ENCODE peak calls at places on chromosomes 4 and X, in five cellular contexts. One of them, this sample, is unnamed.

GRCh38 chrX:105314468-105314867 is 94.0 kb upstream of the TEX13A start:
- DNase-seq in GM12892: no peak
- DNase-seq in GM12891: no peak
- DNase-seq in GM12878: no peak
- DNase-seq in SK-N-SH: no peak
- DNase-seq in this sample: no peak

GRCh38 chrX:10156199-10157031 is at the start of gene CLCN4:
- DNase-seq in GM12892: no peak
- DNase-seq in GM12891: no peak
- DNase-seq in GM12878: no peak
- DNase-seq in SK-N-SH: peak
- DNase-seq in this sample: no peak

GRCh38 chr4:71677568-71677967 is 106.3 kb downstream of the GC start:
- DNase-seq in GM12891: no peak
- DNase-seq in SK-N-SH: no peak
- DNase-seq in GM12878: no peak
- DNase-seq in GM12892: no peak
- DNase-seq in this sample: no peak

GRCh38 chr4:78145622-78146021 is 88.5 kb downstream of the FRAS1 start:
- DNase-seq in GM12878: no peak
- DNase-seq in GM12892: no peak
- DNase-seq in SK-N-SH: no peak
- DNase-seq in GM12891: no peak
- DNase-seq in this sample: no peak

GRCh38 chr4:70666369-70666768 is at the start of gene JCHAIN:
- DNase-seq in SK-N-SH: no peak
- DNase-seq in GM12891: no peak
- DNase-seq in GM12878: no peak
- DNase-seq in GM12892: no peak
- DNase-seq in this sample: no peak

GRCh38 chr4:20253272-20253798 is 1.6 kb downstream of the SLIT2 start:
- DNase-seq in GM12891: no peak
- DNase-seq in GM12878: no peak
- DNase-seq in SK-N-SH: no peak
- DNase-seq in GM12892: peak
- DNase-seq in this sample: no peak

GRCh38 chr4:8773124-8773931 is 98.3 kb downstream of the HMX1 start:
- DNase-seq in GM12891: no peak
- DNase-seq in SK-N-SH: no peak
- DNase-seq in GM12892: no peak
- DNase-seq in GM12878: no peak
- DNase-seq in this sample: no peak

GRCh38 chrX:139234898-139235297 is 295.6 kb upstream of the F9 start:
- DNase-seq in GM12878: no peak
- DNase-seq in SK-N-SH: no peak
- DNase-seq in GM12892: no peak
- DNase-seq in GM12891: no peak
- DNase-seq in this sample: no peak

GRCh38 chrX:107728342-107729099 is 47.1 kb downstream of the TSC22D3 start:
- DNase-seq in GM12892: no peak
- DNase-seq in SK-N-SH: no peak
- DNase-seq in GM12878: no peak
- DNase-seq in GM12891: no peak
- DNase-seq in this sample: no peak

GRCh38 chr4:173448557-173448918 is 49.6 kb upstream of the SCRG1 start:
- DNase-seq in GM12892: no peak
- DNase-seq in GM12878: no peak
- DNase-seq in GM12891: no peak
- DNase-seq in SK-N-SH: no peak
- DNase-seq in this sample: no peak

GRCh38 chrX:120302434-120302833 is 8.8 kb downstream of the TMEM255A start:
- DNase-seq in SK-N-SH: no peak
- DNase-seq in GM12878: peak
- DNase-seq in GM12891: no peak
- DNase-seq in GM12892: no peak
- DNase-seq in this sample: no peak

GRCh38 chr4:186104114-186104894 is at the start of gene FAM149A:
- DNase-seq in GM12892: peak
- DNase-seq in GM12878: no peak
- DNase-seq in GM12891: peak
- DNase-seq in SK-N-SH: no peak
- DNase-seq in this sample: no peak

GRCh38 chrX:38400401-38400910 is 48.1 kb downstream of the OTC start:
- DNase-seq in GM12892: no peak
- DNase-seq in GM12891: no peak
- DNase-seq in SK-N-SH: no peak
- DNase-seq in GM12878: no peak
- DNase-seq in this sample: no peak

GRCh38 chr4:138868562-138868961 is 147.0 kb upstream of the NOCT start:
- DNase-seq in SK-N-SH: no peak
- DNase-seq in GM12878: no peak
- DNase-seq in GM12891: no peak
- DNase-seq in GM12892: no peak
- DNase-seq in this sample: no peak

GRCh38 chr4:5128569-5128968 is 77.3 kb downstream of the STK32B start:
- DNase-seq in GM12891: no peak
- DNase-seq in GM12878: no peak
- DNase-seq in GM12892: no peak
- DNase-seq in SK-N-SH: no peak
- DNase-seq in this sample: no peak

GRCh38 chr4:37889849-37890500 is 909 bp upstream of the TBC1D1 start:
- DNase-seq in GM12891: no peak
- DNase-seq in SK-N-SH: peak
- DNase-seq in GM12892: no peak
- DNase-seq in GM12878: no peak
- DNase-seq in this sample: no peak

GRCh38 chr4:76570141-76570989 is 135.3 kb downstream of the SHROOM3 start:
- DNase-seq in SK-N-SH: no peak
- DNase-seq in GM12892: no peak
- DNase-seq in GM12878: no peak
- DNase-seq in GM12891: no peak
- DNase-seq in this sample: no peak

GRCh38 chr4:102438873-102439614 is 62.1 kb upstream of the NFKB1 start:
- DNase-seq in GM12891: no peak
- DNase-seq in SK-N-SH: no peak
- DNase-seq in GM12878: no peak
- DNase-seq in GM12892: no peak
- DNase-seq in this sample: peak

GRCh38 chr4:86498560-86499166 is 95.5 kb upstream of the PTPN13 start:
- DNase-seq in GM12891: no peak
- DNase-seq in GM12892: no peak
- DNase-seq in SK-N-SH: peak
- DNase-seq in GM12878: no peak
- DNase-seq in this sample: peak

GRCh38 chr4:86497131-86497530 is 97.0 kb upstream of the PTPN13 start:
- DNase-seq in GM12878: peak
- DNase-seq in GM12892: no peak
- DNase-seq in SK-N-SH: no peak
- DNase-seq in GM12891: no peak
- DNase-seq in this sample: no peak

GRCh38 chr4:86497980-86498379 is 96.1 kb upstream of the PTPN13 start:
- DNase-seq in GM12878: no peak
- DNase-seq in GM12892: no peak
- DNase-seq in SK-N-SH: no peak
- DNase-seq in GM12891: no peak
- DNase-seq in this sample: no peak

GRCh38 chr4:86493460-86493859 is 100.7 kb upstream of the PTPN13 start:
- DNase-seq in SK-N-SH: no peak
- DNase-seq in GM12891: no peak
- DNase-seq in GM12892: no peak
- DNase-seq in GM12878: no peak
- DNase-seq in this sample: no peak

GRCh38 chr4:86496094-86497060 is 97.7 kb upstream of the PTPN13 start:
- DNase-seq in GM12878: no peak
- DNase-seq in SK-N-SH: peak
- DNase-seq in GM12891: peak
- DNase-seq in GM12892: peak
- DNase-seq in this sample: peak
- TF ChIP-seq TAF1 in GM12878: no peak
- TF ChIP-seq TAF1 in SK-N-SH: no peak
- TF ChIP-seq TAF1 in GM12891: no peak
- TF ChIP-seq TAF1 in GM12892: no peak
- TF ChIP-seq TAF1 in this sample: no peak

GRCh38 chr4:94534401-94535312 is 82.9 kb downstream of the PDLIM5 start:
- DNase-seq in SK-N-SH: no peak
- DNase-seq in GM12878: peak
- DNase-seq in GM12891: no peak
- DNase-seq in GM12892: no peak
- DNase-seq in this sample: peak
- TF ChIP-seq TAF1 in SK-N-SH: no peak
- TF ChIP-seq TAF1 in GM12878: no peak
- TF ChIP-seq TAF1 in GM12891: no peak
- TF ChIP-seq TAF1 in GM12892: no peak
- TF ChIP-seq TAF1 in this sample: no peak

GRCh38 chrX:148670277-148670676 is 169.9 kb downstream of the AFF2 start:
- DNase-seq in GM12892: no peak
- DNase-seq in SK-N-SH: no peak
- DNase-seq in GM12878: no peak
- DNase-seq in GM12891: no peak
- DNase-seq in this sample: no peak

GRCh38 chrX:148672526-148672925 is 172.1 kb downstream of the AFF2 start:
- DNase-seq in GM12891: no peak
- DNase-seq in GM12878: no peak
- DNase-seq in SK-N-SH: no peak
- DNase-seq in GM12892: no peak
- DNase-seq in this sample: no peak
- TF ChIP-seq TAF1 in GM12891: no peak
- TF ChIP-seq TAF1 in GM12878: no peak
- TF ChIP-seq TAF1 in SK-N-SH: no peak
- TF ChIP-seq TAF1 in GM12892: no peak
- TF ChIP-seq TAF1 in this sample: no peak

GRCh38 chr4:145178740-145179139 is 1.6 kb downstream of the OTUD4 start:
- DNase-seq in GM12878: no peak
- DNase-seq in GM12891: no peak
- DNase-seq in SK-N-SH: peak
- DNase-seq in GM12892: no peak
- DNase-seq in this sample: no peak
- TF ChIP-seq TAF1 in GM12878: no peak
- TF ChIP-seq TAF1 in GM12891: no peak
- TF ChIP-seq TAF1 in SK-N-SH: no peak
- TF ChIP-seq TAF1 in GM12892: no peak
- TF ChIP-seq TAF1 in this sample: peak

GRCh38 chr4:152968806-152969394 is 32.8 kb downstream of the FHDC1 start:
- DNase-seq in SK-N-SH: no peak
- DNase-seq in GM12891: no peak
- DNase-seq in GM12892: no peak
- DNase-seq in GM12878: no peak
- DNase-seq in this sample: no peak

GRCh38 chr4:152961752-152962117 is 25.6 kb downstream of the FHDC1 start:
- DNase-seq in GM12878: no peak
- DNase-seq in GM12892: no peak
- DNase-seq in GM12891: no peak
- DNase-seq in SK-N-SH: no peak
- DNase-seq in this sample: no peak

GRCh38 chr4:152962160-152962559 is 26.0 kb downstream of the FHDC1 start:
- DNase-seq in GM12878: no peak
- DNase-seq in GM12892: no peak
- DNase-seq in SK-N-SH: no peak
- DNase-seq in GM12891: no peak
- DNase-seq in this sample: no peak

GRCh38 chr4:152967942-152968341 is 31.8 kb downstream of the FHDC1 start:
- DNase-seq in SK-N-SH: no peak
- DNase-seq in GM12891: no peak
- DNase-seq in GM12892: no peak
- DNase-seq in GM12878: no peak
- DNase-seq in this sample: no peak

GRCh38 chr4:152965614-152966013 is 29.5 kb downstream of the FHDC1 start:
- DNase-seq in SK-N-SH: peak
- DNase-seq in GM12878: no peak
- DNase-seq in GM12892: no peak
- DNase-seq in GM12891: no peak
- DNase-seq in this sample: no peak
- TF ChIP-seq TAF1 in SK-N-SH: no peak
- TF ChIP-seq TAF1 in GM12878: no peak
- TF ChIP-seq TAF1 in GM12892: no peak
- TF ChIP-seq TAF1 in GM12891: no peak
- TF ChIP-seq TAF1 in this sample: no peak

DNA sequence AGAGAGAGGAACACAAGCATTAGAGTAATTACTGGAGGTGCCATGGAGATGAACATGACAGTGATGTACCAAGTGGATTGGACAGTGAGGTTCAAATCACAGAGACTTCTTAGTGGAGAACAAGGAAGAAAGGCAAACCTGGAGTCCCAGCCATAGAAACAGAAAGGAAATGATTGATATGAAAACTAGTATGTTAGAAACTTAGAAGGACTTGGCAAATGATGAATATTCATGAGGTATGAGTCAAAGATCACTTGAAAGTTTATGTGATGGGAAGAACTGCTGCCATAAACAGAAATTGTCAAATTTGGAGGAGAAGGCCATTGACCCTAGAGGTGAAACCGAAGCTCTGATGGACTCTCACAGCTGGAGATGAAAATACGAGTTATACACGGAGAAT is 88.2 kb downstream of the PHOX2B start:
- DNase-seq in GM12878: no peak
- DNase-seq in SK-N-SH: no peak
- DNase-seq in GM12891: no peak
- DNase-seq in GM12892: no peak
- DNase-seq in this sample: no peak
- TF ChIP-seq TAF1 in GM12878: no peak
- TF ChIP-seq TAF1 in SK-N-SH: no peak
- TF ChIP-seq TAF1 in GM12891: no peak
- TF ChIP-seq TAF1 in GM12892: no peak
- TF ChIP-seq TAF1 in this sample: no peak

GRCh38 chrX:40155617-40156471 is 58.1 kb upstream of the BCOR start:
- DNase-seq in GM12878: no peak
- DNase-seq in GM12891: no peak
- DNase-seq in GM12892: no peak
- DNase-seq in SK-N-SH: peak
- DNase-seq in this sample: peak
- TF ChIP-seq TAF1 in GM12878: no peak
- TF ChIP-seq TAF1 in GM12891: no peak
- TF ChIP-seq TAF1 in GM12892: no peak
- TF ChIP-seq TAF1 in SK-N-SH: no peak
- TF ChIP-seq TAF1 in this sample: no peak

This sample was measured in K562.